ENCODE peak calls at places on chromosome 10, in seven cellular contexts. C, L, O, U, W, I and H are unnamed samples.

GRCh38 chr10:10792681-10793080 is 225.0 kb upstream of the CELF2 start:
- DNase-seq in C (no peak), L (no peak), O (no peak), U (no peak), W (no peak), I (no peak), H (no peak)

GRCh38 chr10:8527773-8528172 is 473.3 kb downstream of the GATA3 start:
- DNase-seq in C (no peak), L (no peak), O (no peak), U (no peak), W (no peak), I (no peak), H (no peak)

GRCh38 chr10:45224219-45224841 is 91.1 kb downstream of the OR13A1 start:
- DNase-seq in C (no peak), L (no peak), O (no peak), U (no peak), W (peak; percentile 47), I (no peak), H (no peak)

GRCh38 chr10:78936412-78937342 is 132.1 kb upstream of the ZMIZ1 start:
- DNase-seq in C (no peak), L (no peak), O (no peak), U (no peak), W (no peak), I (peak; percentile 39), H (no peak)

GRCh38 chr10:29472268-29473086 is 162.3 kb downstream of the SVIL start:
- DNase-seq in C (no peak), L (no peak), O (no peak), U (no peak), W (no peak), I (no peak), H (no peak)

GRCh38 chr10:110460111-110460809 is 37.4 kb upstream of the DUSP5 start:
- DNase-seq in C (peak; percentile 95), L (no peak), O (no peak), U (peak; percentile 29), W (peak; percentile 56), I (no peak), H (peak; percentile 74)

GRCh38 chr10:9244880-9245279 is 1190.4 kb downstream of the GATA3 start:
- DNase-seq in C (no peak), L (no peak), O (no peak), U (no peak), W (no peak), I (no peak), H (no peak)

GRCh38 chr10:125761961-125762360 is 13.7 kb downstream of the MMP21 start:
- DNase-seq in C (no peak), L (no peak), O (no peak), U (no peak), W (no peak), I (no peak), H (no peak)

GRCh38 chr10:43093423-43094090 is 16.7 kb downstream of the RET start:
- DNase-seq in C (no peak), L (no peak), O (no peak), U (no peak), W (no peak), I (peak; percentile 34), H (no peak)

GRCh38 chr10:48899781-48900180 is 39.9 kb downstream of the LRRC18 start:
- DNase-seq in C (no peak), L (no peak), O (no peak), U (no peak), W (no peak), I (no peak), H (no peak)

GRCh38 chr10:100436255-100436654 is 26.6 kb upstream of the WNT8B start:
- DNase-seq in C (no peak), L (no peak), O (no peak), U (no peak), W (no peak), I (no peak), H (no peak)

GRCh38 chr10:132420469-132421376 is 23.7 kb downstream of the PWWP2B start:
- DNase-seq in C (no peak), L (no peak), O (no peak), U (peak; percentile 51), W (no peak), I (peak; percentile 64), H (peak; percentile 80)

GRCh38 chr10:86149264-86149663 is 217.3 kb downstream of the GRID1 start:
- DNase-seq in C (no peak), L (no peak), O (no peak), U (no peak), W (no peak), I (no peak), H (no peak)

GRCh38 chr10:843703-844102 is 87.8 kb downstream of the LARP4B start:
- DNase-seq in C (no peak), L (no peak), O (no peak), U (no peak), W (no peak), I (no peak), H (no peak)

GRCh38 chr10:42963302-42963701 is 113.6 kb upstream of the RET start:
- DNase-seq in C (no peak), L (no peak), O (no peak), U (no peak), W (peak; percentile 30), I (peak; percentile 79), H (no peak)

GRCh38 chr10:83701799-83702198 is 437.5 kb upstream of the GHITM start:
- DNase-seq in C (no peak), L (no peak), O (no peak), U (no peak), W (no peak), I (no peak), H (no peak)

GRCh38 chr10:63977329-63977923 is 456.2 kb downstream of the REEP3 start:
- DNase-seq in C (peak; percentile 52), L (peak; percentile 8), O (peak; percentile 5), U (no peak), W (no peak), I (peak; percentile 54), H (peak; percentile 69)

GRCh38 chr10:18404530-18404929 is 246.9 kb downstream of the NSUN6 start:
- DNase-seq in C (no peak), L (no peak), O (no peak), U (no peak), W (no peak), I (no peak), H (no peak)

GRCh38 chr10:86635402-86635801 is 18.9 kb upstream of the OPN4 start:
- DNase-seq in C (no peak), L (no peak), O (no peak), U (no peak), W (no peak), I (no peak), H (no peak)

GRCh38 chr10:71184402-71184801 is 28.0 kb upstream of the UNC5B start:
- DNase-seq in C (no peak), L (no peak), O (no peak), U (no peak), W (no peak), I (no peak), H (no peak)

GRCh38 chr10:93837783-93838677 is 55.7 kb upstream of the SLC35G1 start:
- DNase-seq in C (no peak), L (no peak), O (no peak), U (no peak), W (peak; percentile 44), I (no peak), H (no peak)

GRCh38 chr10:131811239-131812011 is 89.4 kb upstream of the PPP2R2D start:
- DNase-seq in C (no peak), L (no peak), O (no peak), U (no peak), W (no peak), I (no peak), H (no peak)

GRCh38 chr10:30887839-30888238 is 143.8 kb downstream of the ZNF438 start:
- DNase-seq in C (no peak), L (no peak), O (no peak), U (no peak), W (no peak), I (no peak), H (no peak)

GRCh38 chr10:24209421-24209770 is 458 bp downstream of the KIAA1217 start:
- DNase-seq in C (peak; percentile 27), L (peak; percentile 26), O (no peak), U (no peak), W (no peak), I (no peak), H (peak; percentile 27)

GRCh38 chr10:71832967-71833366 is 18.1 kb downstream of the PSAP start:
- DNase-seq in C (peak; percentile 39), L (no peak), O (no peak), U (no peak), W (no peak), I (no peak), H (peak; percentile 28)

GRCh38 chr10:68194290-68194689 is 37.6 kb downstream of the ATOH7 start:
- DNase-seq in C (no peak), L (no peak), O (no peak), U (no peak), W (no peak), I (no peak), H (no peak)

GRCh38 chr10:68223535-68224165 is 8.3 kb downstream of the ATOH7 start:
- DNase-seq in C (no peak), L (no peak), O (no peak), U (no peak), W (no peak), I (peak; percentile 14), H (peak; percentile 31)

GRCh38 chr10:3494131-3494878 is 290.7 kb downstream of the KLF6 start:
- DNase-seq in C (no peak), L (no peak), O (no peak), U (no peak), W (no peak), I (no peak), H (no peak)

GRCh38 chr10:71671983-71672535 is 47.5 kb downstream of the C10orf105 start:
- DNase-seq in C (no peak), L (no peak), O (no peak), U (no peak), W (no peak), I (no peak), H (no peak)

GRCh38 chr10:4678951-4679671 is 146.9 kb upstream of the AKR1E2 start:
- DNase-seq in C (no peak), L (no peak), O (no peak), U (no peak), W (no peak), I (no peak), H (no peak)

GRCh38 chr10:110212119-110213006 is 5.0 kb downstream of the MXI1 start:
- DNase-seq in C (peak; percentile 72), L (no peak), O (no peak), U (no peak), W (peak; percentile 53), I (peak; percentile 79), H (peak; percentile 87)

GRCh38 chr10:17115683-17116082 is 13.9 kb downstream of the CUBN start:
- DNase-seq in C (no peak), L (no peak), O (no peak), U (no peak), W (no peak), I (no peak), H (no peak)

GRCh38 chr10:71191019-71191418 is 21.4 kb upstream of the UNC5B start:
- DNase-seq in C (no peak), L (no peak), O (no peak), U (no peak), W (no peak), I (no peak), H (no peak)

GRCh38 chr10:92691591-92692084 is 1.9 kb downstream of the HHEX start:
- DNase-seq in C (no peak), L (no peak), O (no peak), U (peak; percentile 58), W (peak; percentile 83), I (peak; percentile 91), H (no peak)

GRCh38 chr10:11354823-11355222 is 256.6 kb downstream of the USP6NL start:
- DNase-seq in C (no peak), L (no peak), O (no peak), U (no peak), W (no peak), I (no peak), H (no peak)

GRCh38 chr10:48251525-48252353 is 22.8 kb downstream of the FRMPD2 start:
- DNase-seq in C (no peak), L (no peak), O (no peak), U (no peak), W (no peak), I (no peak), H (no peak)

GRCh38 chr10:79012567-79012966 is 56.2 kb upstream of the ZMIZ1 start:
- DNase-seq in C (no peak), L (no peak), O (no peak), U (no peak), W (no peak), I (no peak), H (no peak)